ENCODE peak calls at places on chromosomes 6 and 20, in five cellular contexts. O is cardiac fibroblast; Q is activated naive CD8-positive, alpha-beta T cell treated with anti-CD3 and anti-CD28 coated beads, Interleukin-2, amount 10 ng/mL, durations not matched to agents 7 days and 5 days; L is neuronal stem cell; K is HFFc6. M is an unnamed sample.

GRCh38 chr6:38460216-38460615 is 179.5 kb downstream of the BTBD9 start:
- DNase-seq in K (no peak), L (no peak), O (peak), Q (no peak), M (no peak)

GRCh38 chr20:25361287-25361683 is 29.4 kb downstream of the ABHD12 start:
- DNase-seq in O (peak), K (peak), L (no peak), Q (no peak), M (no peak)

GRCh38 chr20:51661609-51662178 is 106.5 kb downstream of the ATP9A start:
- DNase-seq in K (peak), Q (no peak), L (no peak), O (no peak), M (peak)

GRCh38 chr20:16613954-16614353 is 40.7 kb upstream of the KIF16B start:
- DNase-seq in O (peak), K (no peak), L (no peak), Q (no peak), M (no peak)

GRCh38 chr6:36033935-36034334 is 6.3 kb downstream of the MAPK14 start:
- DNase-seq in K (peak), O (peak), L (no peak), Q (peak), M (no peak)

GRCh38 chr6:74096329-74096728 is 400.3 kb downstream of the CD109 start:
- DNase-seq in Q (no peak), O (no peak), K (no peak), L (no peak), M (no peak)

GRCh38 chr6:111779660-111780059 is 93.6 kb downstream of the FYN start:
- DNase-seq in K (no peak), Q (no peak), L (no peak), O (no peak), M (no peak)

GRCh38 chr20:4787825-4788224 is 66.1 kb downstream of the PRND start:
- DNase-seq in O (no peak), K (no peak), Q (no peak), L (no peak), M (no peak)

GRCh38 chr6:56520218-56520617 is 122.5 kb downstream of the DST start:
- DNase-seq in K (no peak), L (no peak), Q (no peak), O (no peak), M (no peak)

GRCh38 chr6:5053038-5053437 is 32.1 kb upstream of the PPP1R3G start:
- DNase-seq in Q (no peak), O (peak), K (no peak), L (no peak), M (no peak)

GRCh38 chr6:62150048-62150663 is 135.9 kb downstream of the KHDRBS2 start:
- DNase-seq in K (peak), Q (no peak), L (peak), O (peak), M (no peak)

GRCh38 chr6:104305206-104305605 is 554.5 kb downstream of the HACE1 start:
- DNase-seq in O (no peak), L (no peak), Q (no peak), K (no peak), M (no peak)

GRCh38 chr20:64265201-64265600 is 9.7 kb downstream of the PCMTD2 start:
- DNase-seq in Q (no peak), K (no peak), O (no peak), L (no peak), M (no peak)

GRCh38 chr20:43694763-43695162 is 27.8 kb downstream of the MYBL2 start:
- DNase-seq in O (no peak), Q (no peak), K (no peak), L (no peak), M (no peak)

GRCh38 chr6:62716719-62717118 is 430.7 kb upstream of the KHDRBS2 start:
- DNase-seq in Q (no peak), K (no peak), O (no peak), L (no peak), M (no peak)

GRCh38 chr20:32353848-32354496 is 4.2 kb upstream of the ASXL1 start:
- DNase-seq in K (no peak), L (no peak), O (no peak), Q (no peak), M (no peak)

GRCh38 chr6:134714113-134714512 is 235.8 kb downstream of the ALDH8A1 start:
- DNase-seq in O (no peak), Q (no peak), L (no peak), K (no peak), M (no peak)

GRCh38 chr20:35002426-35003210 is 47.0 kb downstream of the MYH7B start:
- DNase-seq in Q (no peak), O (no peak), L (no peak), K (no peak), M (no peak)

GRCh38 chr6:166714581-166714980 is 87.5 kb upstream of the RPS6KA2 start:
- DNase-seq in L (no peak), Q (no peak), K (no peak), O (no peak), M (no peak)

GRCh38 chr6:81761197-81761596 is 8.7 kb upstream of the TENT5A start:
- DNase-seq in Q (no peak), K (peak), O (no peak), L (no peak), M (no peak)

GRCh38 chr6:140178550-140179334 is 804.3 kb upstream of the CITED2 start:
- DNase-seq in K (peak), Q (no peak), L (no peak), O (peak), M (no peak)